ENCODE peak calls at places on chromosomes 13 and 19, in eight cellular contexts. C is B cell; V is WTC11; D is AG10803; K is BJ; I is mucosa of descending colon; Z is sigmoid colon; S is T-helper 2 cell treated with Interferon-gamma antibody and Interleukin-4, amounts not matched to agents 5 μg/mL and 100 μg/mL, for 36 hours. J is an unnamed sample.
A peak's percentile ranks its signal among the peaks of the same experiment; 100 is the strongest.

GRCh38 chr13:49265822-49266221 is 18.1 kb downstream of the CDADC1 start:
- DNase-seq in I (no peak), S (no peak), V (no peak), K (peak; percentile 11), C (no peak), Z (no peak), D (peak; percentile 1), J (no peak)

GRCh38 chr13:38180100-38180499 is 169.6 kb upstream of the UFM1 start:
- DNase-seq in D (peak; percentile 73), K (peak; percentile 15), C (no peak), Z (no peak), S (no peak), V (no peak), I (no peak), J (no peak)

GRCh38 chr19:11191273-11191755 is 6.0 kb downstream of the KANK2 start:
- DNase-seq in Z (peak; percentile 91), K (peak; percentile 62), I (peak; percentile 59), C (no peak), V (peak; percentile 34), D (peak; percentile 61), S (no peak), J (no peak)

GRCh38 chr19:4589579-4590410 is 30.3 kb upstream of the SEMA6B start:
- DNase-seq in D (no peak), I (no peak), K (no peak), C (no peak), V (no peak), S (peak; percentile 7), Z (no peak), J (no peak)

GRCh38 chr13:100636004-100636403 is 38.6 kb downstream of the TMTC4 start:
- DNase-seq in D (no peak), I (no peak), Z (no peak), S (no peak), K (no peak), C (no peak), V (no peak), J (no peak)

GRCh38 chr19:17209126-17210036 is 5.8 kb upstream of the USE1 start:
- DNase-seq in D (peak; percentile 23), I (peak; percentile 56), K (no peak), V (peak; percentile 100), Z (no peak), S (peak; percentile 20), C (no peak), J (no peak)

GRCh38 chr19:43778651-43779050 is 2.1 kb downstream of the KCNN4 start:
- DNase-seq in Z (no peak), D (no peak), S (no peak), V (no peak), I (no peak), C (no peak), K (no peak), J (no peak)

GRCh38 chr19:38661166-38661565 is 13.7 kb downstream of the ACTN4 start:
- DNase-seq in K (no peak), C (no peak), D (peak; percentile 54), V (no peak), I (no peak), Z (no peak), S (no peak), J (no peak)